ENCODE peak calls at places on chromosomes 4 and X, in eight cellular contexts. Y is heart right ventricle; S is neuronal stem cell; R is CD4-positive, alpha-beta T cell; A is D341Med; P is foreskin melanocyte; U is stimulated activated CD4-positive, alpha-beta T cell treated with anti-CD3 and anti-CD28 coated beads, Interleukin-15, amount 100 ng/mL, for 1 hour; W is endothelial cell. T is an unnamed sample.

GRCh38 chr4:32488690-32489089 is 1768.5 kb downstream of the PCDH7 start:
- DNase-seq in Y (no peak), S (no peak), R (no peak), A (no peak), P (peak), U (no peak), W (no peak), T (no peak)

GRCh38 chr4:172648471-172648870 is 520.1 kb upstream of the GALNT7 start:
- DNase-seq in Y (no peak), S (no peak), R (no peak), A (no peak), P (no peak), U (no peak), W (no peak), T (no peak)

GRCh38 chrX:37405954-37406353 is 56.8 kb downstream of the PRRG1 start:
- DNase-seq in Y (no peak), S (no peak), R (no peak), A (no peak), P (no peak), U (no peak), W (no peak), T (no peak)

GRCh38 chr4:992297-993110 is 700 bp downstream of the SLC26A1 start:
- DNase-seq in Y (no peak), S (no peak), R (no peak), A (no peak), P (no peak), U (no peak), W (no peak), T (no peak)

GRCh38 chrX:70166601-70167590 is 10.4 kb upstream of the DGAT2L6 start:
- DNase-seq in Y (no peak), S (no peak), R (no peak), A (no peak), P (peak), U (no peak), W (no peak), T (no peak)

GRCh38 chrX:48560056-48560455 is 14.2 kb upstream of the RBM3 start:
- DNase-seq in Y (no peak), S (no peak), R (no peak), A (no peak), P (no peak), U (no peak), W (no peak), T (no peak)

GRCh38 chrX:10537308-10537707 is 83.1 kb downstream of the MID1 start:
- DNase-seq in Y (no peak), S (no peak), R (no peak), A (no peak), P (no peak), U (no peak), W (no peak), T (no peak)

GRCh38 chr4:175927121-175927520 is 115.1 kb upstream of the GPM6A start:
- DNase-seq in Y (no peak), S (no peak), R (no peak), A (no peak), P (no peak), U (no peak), W (no peak), T (no peak)

GRCh38 chr4:158193171-158193749 is 17.0 kb upstream of the TMEM144 start:
- DNase-seq in Y (no peak), S (peak), R (no peak), A (peak), P (peak), U (no peak), W (no peak), T (no peak)

GRCh38 chr4:32106767-32107166 is 1386.6 kb downstream of the PCDH7 start:
- DNase-seq in Y (no peak), S (no peak), R (no peak), A (no peak), P (peak), U (no peak), W (no peak), T (no peak)

GRCh38 chr4:26937136-26937535 is 76.5 kb downstream of the STIM2 start:
- DNase-seq in Y (no peak), S (no peak), R (no peak), A (peak), P (no peak), U (no peak), W (no peak), T (no peak)

GRCh38 chrX:103573205-103573604 is 12.1 kb upstream of the TCEAL4 start:
- DNase-seq in Y (no peak), S (no peak), R (no peak), A (no peak), P (no peak), U (no peak), W (no peak), T (no peak)

GRCh38 chr4:70778888-70779422 is 57.2 kb downstream of the RUFY3 start:
- DNase-seq in Y (peak), S (no peak), R (no peak), A (no peak), P (peak), U (no peak), W (no peak), T (no peak)

GRCh38 chr4:7658297-7659204 is 223.8 kb upstream of the PSAPL1 start:
- DNase-seq in Y (no peak), S (no peak), R (no peak), A (no peak), P (peak), U (no peak), W (no peak), T (no peak)

GRCh38 chr4:78749972-78750727 is 26.0 kb upstream of the BMP2K start:
- DNase-seq in Y (no peak), S (no peak), R (no peak), A (no peak), P (no peak), U (no peak), W (no peak), T (no peak)

GRCh38 chrX:78064152-78064551 is 39.9 kb upstream of the PGK1 start:
- DNase-seq in Y (no peak), S (no peak), R (no peak), A (no peak), P (no peak), U (no peak), W (no peak), T (no peak)

GRCh38 chr4:107131295-107131694 is 95.2 kb upstream of the DKK2 start:
- DNase-seq in Y (no peak), S (no peak), R (no peak), A (no peak), P (no peak), U (no peak), W (no peak), T (no peak)

GRCh38 chr4:2070421-2071251 is 11.5 kb downstream of the NAT8L start:
- DNase-seq in Y (no peak), S (no peak), R (no peak), A (peak), P (no peak), U (no peak), W (no peak), T (no peak)

GRCh38 chr4:54714631-54715030 is 56.9 kb downstream of the KIT start:
- DNase-seq in Y (no peak), S (no peak), R (no peak), A (no peak), P (peak), U (no peak), W (no peak), T (no peak)

GRCh38 chr4:114890773-114891172 is 222.6 kb downstream of the NDST4 start:
- DNase-seq in Y (no peak), S (no peak), R (no peak), A (no peak), P (no peak), U (no peak), W (no peak), T (no peak)

GRCh38 chrX:254630-255215 is 26.5 kb upstream of the PLCXD1 start:
- DNase-seq in Y (no peak), S (no peak), R (no peak), A (no peak), P (no peak), U (no peak), W (no peak), T (peak)

GRCh38 chr4:100644150-100644549 is 126.3 kb upstream of the EMCN start:
- DNase-seq in Y (no peak), S (no peak), R (no peak), A (no peak), P (no peak), U (no peak), W (no peak), T (no peak)

T was measured in WERI-Rb-1.